ENCODE peak calls at places on chromosome 17, in four cellular contexts. M, K, F and J are unnamed samples.

GRCh38 chr17:30290696-30291570 is 811 bp downstream of the BLMH start:
- DNase-seq in M (no peak), K (no peak), F (no peak), J (peak; percentile 34)

GRCh38 chr17:70829876-70830275 is 660.5 kb downstream of the KCNJ2 start:
- DNase-seq in M (no peak), K (no peak), F (no peak), J (no peak)

GRCh38 chr17:5703736-5704135 is 119.4 kb upstream of the NLRP1 start:
- DNase-seq in M (no peak), K (no peak), F (no peak), J (no peak)

GRCh38 chr17:63984651-63985386 is 12.1 kb upstream of the SCN4A start:
- DNase-seq in M (peak; percentile 58), K (no peak), F (peak; percentile 74), J (no peak)

GRCh38 chr17:44199553-44200477 is at the start of gene ATXN7L3:
- DNase-seq in M (peak; percentile 86), K (peak; percentile 100), F (peak; percentile 93), J (peak; percentile 100)

GRCh38 chr17:32516940-32517711 is 30.3 kb downstream of the CDK5R1 start:
- DNase-seq in M (no peak), K (no peak), F (no peak), J (no peak)

GRCh38 chr17:40023590-40024292 is 8.5 kb downstream of the CSF3 start:
- DNase-seq in M (no peak), K (no peak), F (no peak), J (no peak)

GRCh38 chr17:68107373-68107772 is 71.8 kb downstream of the KPNA2 start:
- DNase-seq in M (no peak), K (no peak), F (no peak), J (no peak)

GRCh38 chr17:48427598-48427997 is 2.4 kb downstream of the SKAP1 start:
- DNase-seq in M (no peak), K (no peak), F (no peak), J (no peak)

GRCh38 chr17:64426584-64426983 is 22.3 kb upstream of the MILR1 start:
- DNase-seq in M (no peak), K (no peak), F (no peak), J (no peak)

GRCh38 chr17:27544350-27545131 is 86.4 kb upstream of the LGALS9 start:
- DNase-seq in M (no peak), K (no peak), F (peak; percentile 91), J (no peak)

GRCh38 chr17:250487-251300 is 69.2 kb upstream of the DOC2B start:
- DNase-seq in M (no peak), K (peak; percentile 40), F (no peak), J (no peak)

GRCh38 chr17:75383842-75384195 is 21.7 kb downstream of the GRB2 start:
- DNase-seq in M (no peak), K (no peak), F (no peak), J (no peak)

GRCh38 chr17:55833311-55833710 is 82.5 kb downstream of the PCTP start:
- DNase-seq in M (no peak), K (no peak), F (no peak), J (no peak)

GRCh38 chr17:2018716-2019490 is 6.2 kb downstream of the RTN4RL1 start:
- DNase-seq in M (no peak), K (no peak), F (no peak), J (no peak)

GRCh38 chr17:62562656-62563055 is 64.8 kb upstream of the MRC2 start:
- DNase-seq in M (no peak), K (no peak), F (peak; percentile 22), J (no peak)

GRCh38 chr17:67322039-67322787 is 44.2 kb downstream of the PSMD12 start:
- DNase-seq in M (no peak), K (no peak), F (no peak), J (no peak)

GRCh38 chr17:49226771-49227435 is 3.7 kb downstream of the PHOSPHO1 start:
- DNase-seq in M (no peak), K (no peak), F (no peak), J (no peak)

GRCh38 chr17:65583921-65584603 is 22.6 kb upstream of the AXIN2 start:
- DNase-seq in M (no peak), K (no peak), F (no peak), J (no peak)

GRCh38 chr17:66805567-66805966 is 29.4 kb upstream of the CACNG5 start:
- DNase-seq in M (no peak), K (no peak), F (no peak), J (no peak)

GRCh38 chr17:59840908-59841666 is 51.7 kb downstream of the TUBD1 start:
- DNase-seq in M (no peak), K (no peak), F (no peak), J (no peak)

GRCh38 chr17:3592216-3592860 is 16.9 kb downstream of the TRPV1 start:
- DNase-seq in M (no peak), K (no peak), F (no peak), J (no peak)

GRCh38 chr17:15649861-15650391 is 30.4 kb upstream of the FBXW10B start:
- DNase-seq in M (no peak), K (peak; percentile 57), F (peak; percentile 18), J (no peak)

GRCh38 chr17:41429667-41430066 is 5.3 kb upstream of the KRT37 start:
- DNase-seq in M (no peak), K (no peak), F (no peak), J (no peak)

GRCh38 chr17:49817993-49818392 is 29.5 kb downstream of the KAT7 start:
- DNase-seq in M (no peak), K (no peak), F (no peak), J (no peak)

GRCh38 chr17:6713130-6713917 is at the start of gene SLC13A5:
- DNase-seq in M (no peak), K (no peak), F (no peak), J (peak; percentile 47)

GRCh38 chr17:72998343-72998742 is 94.1 kb downstream of the SLC39A11 start:
- DNase-seq in M (no peak), K (no peak), F (no peak), J (no peak)

GRCh38 chr17:74546586-74546985 is 671 bp upstream of the CD300C start:
- DNase-seq in M (no peak), K (no peak), F (no peak), J (no peak)

GRCh38 chr17:61414936-61415251 is 15.3 kb downstream of the TBX2 start:
- DNase-seq in M (no peak), K (peak; percentile 34), F (no peak), J (peak; percentile 36)

GRCh38 chr17:62626719-62627218 is 701 bp upstream of the MRC2 start:
- DNase-seq in M (no peak), K (no peak), F (peak; percentile 32), J (no peak)

GRCh38 chr17:79739148-79740062 is 8.7 kb downstream of the ENPP7 start:
- DNase-seq in M (no peak), K (no peak), F (no peak), J (no peak)
- TF ChIP-seq CTCF in M (no peak), K (no peak), F (no peak), J (no peak)

GRCh38 chr17:57400648-57401047 is 144.3 kb downstream of the MSI2 start:
- DNase-seq in M (no peak), K (no peak), F (no peak), J (no peak)

GRCh38 chr17:57399690-57400089 is 143.4 kb downstream of the MSI2 start:
- DNase-seq in M (no peak), K (no peak), F (no peak), J (no peak)

GRCh38 chr17:57402691-57403090 is 146.4 kb downstream of the MSI2 start:
- DNase-seq in M (no peak), K (no peak), F (no peak), J (no peak)

GRCh38 chr17:57403241-57403640 is 146.9 kb downstream of the MSI2 start:
- DNase-seq in M (no peak), K (no peak), F (no peak), J (no peak)

GRCh38 chr17:57401556-57402488 is 145.5 kb downstream of the MSI2 start:
- DNase-seq in M (no peak), K (no peak), F (no peak), J (no peak)
- TF ChIP-seq CTCF in M (peak; percentile 15), K (no peak), F (no peak), J (no peak)

GRCh38 chr17:76453431-76453743 is 435 bp upstream of the UBE2O start:
- DNase-seq in M (no peak), K (no peak), F (no peak), J (no peak)

GRCh38 chr17:76461765-76462555 is 5.4 kb upstream of the AANAT start:
- DNase-seq in M (no peak), K (no peak), F (no peak), J (no peak)

GRCh38 chr17:76459674-76460073 is 6.7 kb upstream of the UBE2O start:
- DNase-seq in M (no peak), K (no peak), F (no peak), J (no peak)

GRCh38 chr17:76462556-76463290 is 4.7 kb upstream of the AANAT start:
- DNase-seq in M (no peak), K (no peak), F (no peak), J (no peak)

DNA sequence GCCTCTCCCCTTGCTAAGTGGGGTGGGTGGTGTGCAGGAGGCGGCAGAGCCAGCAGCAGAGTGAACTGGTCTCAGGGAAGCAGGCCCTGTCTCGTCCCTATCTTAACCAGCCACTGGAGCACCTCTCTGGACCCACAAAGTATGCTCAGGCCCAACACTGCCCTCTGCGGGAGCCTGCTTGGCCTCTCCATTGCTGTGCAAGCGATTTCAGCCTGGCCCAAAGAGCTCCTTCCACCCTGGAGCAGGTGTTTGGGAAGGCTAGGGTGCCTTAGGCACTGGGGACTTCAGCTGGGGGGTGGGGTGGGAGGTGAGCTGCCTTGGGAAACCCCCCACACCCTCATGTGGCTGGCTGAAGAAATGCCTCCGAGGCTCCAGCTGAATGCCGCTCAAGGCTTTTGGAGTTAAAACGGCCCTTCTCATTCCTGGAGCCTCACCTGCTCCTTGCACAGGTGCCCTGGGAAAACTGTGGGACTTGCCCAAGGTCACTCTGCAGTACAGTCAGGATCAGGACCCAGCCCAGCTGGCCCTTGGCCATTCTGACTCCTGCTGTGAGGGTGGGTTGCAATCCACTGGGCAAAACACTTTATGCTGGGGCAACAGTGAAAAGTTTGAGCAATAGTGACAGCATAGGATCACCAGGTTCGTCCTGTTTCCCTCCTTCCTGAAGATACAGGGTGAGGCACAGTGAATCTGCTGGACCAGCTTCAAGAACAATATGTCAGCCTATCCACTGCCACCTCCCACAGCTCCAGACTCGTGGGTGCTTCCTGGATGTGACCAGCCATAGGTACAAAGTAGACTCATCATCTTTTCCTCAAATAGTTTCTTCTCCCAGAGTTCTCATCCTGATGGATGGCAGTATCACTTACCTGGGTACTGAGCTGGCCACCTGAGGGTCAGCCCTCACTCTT is 5.9 kb upstream of the UBE2O start:
- DNase-seq in M (no peak), K (no peak), F (peak; percentile 18), J (no peak)
- TF ChIP-seq CTCF in M (peak; percentile 77), K (no peak), F (peak; percentile 69), J (peak; percentile 21)

DNA sequence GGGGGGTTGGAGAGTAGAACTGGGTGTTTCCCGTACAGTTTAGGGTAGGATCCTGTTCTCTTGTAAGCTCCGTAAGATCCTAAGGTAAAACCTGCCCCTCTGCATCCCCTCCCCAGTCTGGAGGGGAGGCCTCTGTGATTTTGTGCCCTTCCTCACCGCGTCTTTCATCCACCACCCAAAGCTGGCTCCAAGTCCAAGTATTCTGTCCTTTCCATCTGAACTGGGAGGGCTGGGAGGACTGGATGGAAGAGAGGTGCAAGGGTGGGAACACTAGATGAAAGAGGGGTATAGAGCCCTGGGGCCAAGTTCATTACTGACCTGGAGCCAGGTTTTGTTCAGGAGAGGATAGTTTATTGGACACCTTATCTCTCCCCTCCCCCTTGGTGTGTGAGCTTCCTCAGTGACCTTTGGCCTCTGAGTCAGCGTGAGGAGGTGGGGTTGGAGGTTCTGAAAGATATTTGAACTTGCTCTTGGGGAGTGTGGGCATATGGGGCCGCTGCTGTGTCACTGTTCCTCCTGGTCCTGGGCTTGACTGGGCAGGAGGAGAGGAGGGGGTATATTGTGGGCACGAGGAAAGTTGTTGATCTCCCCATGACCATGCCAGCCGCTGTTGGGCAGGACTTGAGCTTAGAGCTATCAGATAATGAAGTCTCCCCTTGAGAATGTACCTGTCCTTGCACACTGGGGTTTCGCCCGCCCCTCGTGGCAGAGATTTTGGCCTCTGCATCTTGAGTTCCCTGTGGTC is 1.6 kb downstream of the LASP1 start:
- DNase-seq in M (no peak), K (peak; percentile 59), F (no peak), J (no peak)
- TF ChIP-seq CTCF in M (peak; percentile 24), K (no peak), F (no peak), J (no peak)